ENCODE peak calls at places on chromosome 12, in six cellular contexts. One of them, this sample, is unnamed.

GRCh38 chr12:132746621-132747020 is 15.0 kb downstream of the ANKLE2 start:
- DNase-seq in HL-60: no peak
- DNase-seq in SK-N-SH: no peak
- DNase-seq in GM12878: no peak
- DNase-seq in HepG2: no peak
- DNase-seq in H1: no peak
- DNase-seq in this sample: no peak

GRCh38 chr12:120687570-120688289 is 781 bp downstream of the MLEC start:
- DNase-seq in HL-60: no peak
- DNase-seq in SK-N-SH: no peak
- DNase-seq in GM12878: no peak
- DNase-seq in HepG2: no peak
- DNase-seq in H1: no peak
- DNase-seq in this sample: peak; percentile 37

GRCh38 chr12:131564843-131565242 is 146.0 kb upstream of the SFSWAP start:
- DNase-seq in HL-60: no peak
- DNase-seq in SK-N-SH: no peak
- DNase-seq in GM12878: no peak
- DNase-seq in HepG2: no peak
- DNase-seq in H1: no peak
- DNase-seq in this sample: no peak

GRCh38 chr12:104695453-104696148 is 238.9 kb downstream of the CHST11 start:
- DNase-seq in HL-60: no peak
- DNase-seq in SK-N-SH: no peak
- DNase-seq in GM12878: peak; percentile 73
- DNase-seq in HepG2: no peak
- DNase-seq in H1: no peak
- DNase-seq in this sample: no peak

GRCh38 chr12:52613363-52614030 is 4.9 kb downstream of the KRT73 start:
- DNase-seq in HL-60: no peak
- DNase-seq in SK-N-SH: no peak
- DNase-seq in GM12878: no peak
- DNase-seq in HepG2: no peak
- DNase-seq in H1: peak; percentile 17
- DNase-seq in this sample: no peak

GRCh38 chr12:52261211-52261484 is 13.3 kb upstream of the KRT86 start:
- DNase-seq in HL-60: no peak
- DNase-seq in SK-N-SH: no peak
- DNase-seq in GM12878: no peak
- DNase-seq in HepG2: no peak
- DNase-seq in H1: no peak
- DNase-seq in this sample: no peak

GRCh38 chr12:51025748-51026654 is at the start of gene SLC11A2:
- DNase-seq in HL-60: peak; percentile 96
- DNase-seq in SK-N-SH: peak; percentile 98
- DNase-seq in GM12878: peak; percentile 72
- DNase-seq in HepG2: peak; percentile 94
- DNase-seq in H1: peak; percentile 95
- DNase-seq in this sample: peak; percentile 98

GRCh38 chr12:88310069-88310468 is 168.0 kb downstream of the TMTC3 start:
- DNase-seq in HL-60: no peak
- DNase-seq in SK-N-SH: no peak
- DNase-seq in GM12878: no peak
- DNase-seq in HepG2: no peak
- DNase-seq in H1: no peak
- DNase-seq in this sample: no peak

GRCh38 chr12:55036326-55036725 is 16.6 kb downstream of the NEUROD4 start:
- DNase-seq in HL-60: no peak
- DNase-seq in SK-N-SH: no peak
- DNase-seq in GM12878: no peak
- DNase-seq in HepG2: no peak
- DNase-seq in H1: no peak
- DNase-seq in this sample: no peak

GRCh38 chr12:75011120-75011519 is 198.5 kb downstream of the KCNC2 start:
- DNase-seq in HL-60: no peak
- DNase-seq in SK-N-SH: no peak
- DNase-seq in GM12878: no peak
- DNase-seq in HepG2: no peak
- DNase-seq in H1: no peak
- DNase-seq in this sample: no peak

GRCh38 chr12:25962932-25963525 is 4.5 kb downstream of the RASSF8 start:
- DNase-seq in HL-60: no peak
- DNase-seq in SK-N-SH: no peak
- DNase-seq in GM12878: no peak
- DNase-seq in HepG2: no peak
- DNase-seq in H1: no peak
- DNase-seq in this sample: no peak

GRCh38 chr12:124884587-124885438 is 21.1 kb upstream of the SCARB1 start:
- DNase-seq in HL-60: no peak
- DNase-seq in SK-N-SH: no peak
- DNase-seq in GM12878: no peak
- DNase-seq in HepG2: peak; percentile 84
- DNase-seq in H1: no peak
- DNase-seq in this sample: peak; percentile 98

GRCh38 chr12:117867348-117867747 is 101.4 kb downstream of the KSR2 start:
- DNase-seq in HL-60: no peak
- DNase-seq in SK-N-SH: no peak
- DNase-seq in GM12878: no peak
- DNase-seq in HepG2: no peak
- DNase-seq in H1: no peak
- DNase-seq in this sample: no peak

GRCh38 chr12:32284561-32284960 is 114.8 kb upstream of the FGD4 start:
- DNase-seq in HL-60: no peak
- DNase-seq in SK-N-SH: no peak
- DNase-seq in GM12878: no peak
- DNase-seq in HepG2: no peak
- DNase-seq in H1: no peak
- DNase-seq in this sample: no peak

GRCh38 chr12:121637231-121637914 is 11.0 kb downstream of the ORAI1 start:
- DNase-seq in HL-60: peak; percentile 86
- DNase-seq in SK-N-SH: no peak
- DNase-seq in GM12878: no peak
- DNase-seq in HepG2: no peak
- DNase-seq in H1: no peak
- DNase-seq in this sample: peak; percentile 16

GRCh38 chr12:51904951-51905471 is 2.3 kb upstream of the ACVRL1 start:
- DNase-seq in HL-60: no peak
- DNase-seq in SK-N-SH: peak; percentile 41
- DNase-seq in GM12878: no peak
- DNase-seq in HepG2: no peak
- DNase-seq in H1: no peak
- DNase-seq in this sample: no peak

GRCh38 chr12:43805149-43805856 is 814 bp downstream of the TWF1 start:
- DNase-seq in HL-60: no peak
- DNase-seq in SK-N-SH: peak; percentile 23
- DNase-seq in GM12878: no peak
- DNase-seq in HepG2: peak; percentile 6
- DNase-seq in H1: no peak
- DNase-seq in this sample: peak; percentile 12

GRCh38 chr12:108442910-108443309 is 72.2 kb upstream of the FICD start:
- DNase-seq in HL-60: no peak
- DNase-seq in SK-N-SH: no peak
- DNase-seq in GM12878: no peak
- DNase-seq in HepG2: no peak
- DNase-seq in H1: no peak
- DNase-seq in this sample: no peak

GRCh38 chr12:25960176-25960575 is 1.7 kb downstream of the RASSF8 start:
- DNase-seq in HL-60: peak; percentile 44
- DNase-seq in SK-N-SH: peak; percentile 55
- DNase-seq in GM12878: no peak
- DNase-seq in HepG2: no peak
- DNase-seq in H1: no peak
- DNase-seq in this sample: no peak

GRCh38 chr12:12336511-12336910 is 13.5 kb downstream of the MANSC1 start:
- DNase-seq in HL-60: no peak
- DNase-seq in SK-N-SH: no peak
- DNase-seq in GM12878: no peak
- DNase-seq in HepG2: no peak
- DNase-seq in H1: no peak
- DNase-seq in this sample: no peak

GRCh38 chr12:98291828-98292227 is 223.6 kb upstream of the TMPO start:
- DNase-seq in HL-60: no peak
- DNase-seq in SK-N-SH: no peak
- DNase-seq in GM12878: no peak
- DNase-seq in HepG2: no peak
- DNase-seq in H1: no peak
- DNase-seq in this sample: no peak

GRCh38 chr12:12159988-12160387 is 89.2 kb downstream of the BCL2L14 start:
- DNase-seq in HL-60: no peak
- DNase-seq in SK-N-SH: no peak
- DNase-seq in GM12878: no peak
- DNase-seq in HepG2: no peak
- DNase-seq in H1: no peak
- DNase-seq in this sample: no peak

GRCh38 chr12:29455087-29455486 is 42.4 kb downstream of the OVCH1 start:
- DNase-seq in HL-60: no peak
- DNase-seq in SK-N-SH: peak; percentile 8
- DNase-seq in GM12878: no peak
- DNase-seq in HepG2: no peak
- DNase-seq in H1: no peak
- DNase-seq in this sample: no peak

GRCh38 chr12:95653761-95654546 is 102.7 kb upstream of the USP44 start:
- DNase-seq in HL-60: no peak
- DNase-seq in SK-N-SH: no peak
- DNase-seq in GM12878: no peak
- DNase-seq in HepG2: peak; percentile 70
- DNase-seq in H1: no peak
- DNase-seq in this sample: no peak

GRCh38 chr12:60415361-60415760 is 819.5 kb downstream of the SLC16A7 start:
- DNase-seq in HL-60: no peak
- DNase-seq in SK-N-SH: no peak
- DNase-seq in GM12878: no peak
- DNase-seq in HepG2: no peak
- DNase-seq in H1: no peak
- DNase-seq in this sample: no peak
- TF ChIP-seq GABPA in HL-60: no peak
- TF ChIP-seq GABPA in SK-N-SH: no peak
- TF ChIP-seq GABPA in GM12878: no peak
- TF ChIP-seq GABPA in HepG2: no peak
- TF ChIP-seq GABPA in H1: no peak
- TF ChIP-seq GABPA in this sample: no peak

DNA sequence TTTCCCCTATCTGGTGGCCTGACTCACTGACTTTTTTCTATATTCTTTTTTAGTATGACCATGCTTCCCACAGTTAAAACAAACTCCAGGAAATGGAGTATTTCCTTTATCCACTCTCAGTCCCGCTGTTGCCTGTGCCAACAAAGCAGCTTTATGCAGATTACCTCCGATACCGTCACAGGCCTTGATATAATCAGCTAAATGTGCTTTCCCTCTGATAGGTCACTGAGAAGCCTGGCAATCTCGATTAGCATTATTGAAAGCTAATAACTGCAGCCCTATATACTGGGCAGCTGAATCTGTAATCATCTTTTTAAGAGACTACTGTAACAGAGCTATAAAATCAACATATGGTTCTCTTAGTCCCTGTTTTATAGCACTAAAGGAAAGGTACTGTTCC is 243.5 kb downstream of the KIF21A start:
- DNase-seq in HL-60: no peak
- DNase-seq in SK-N-SH: peak; percentile 28
- DNase-seq in GM12878: no peak
- DNase-seq in HepG2: no peak
- DNase-seq in H1: no peak
- DNase-seq in this sample: no peak
- TF ChIP-seq GABPA in HL-60: no peak
- TF ChIP-seq GABPA in SK-N-SH: no peak
- TF ChIP-seq GABPA in GM12878: no peak
- TF ChIP-seq GABPA in HepG2: no peak
- TF ChIP-seq GABPA in H1: no peak
- TF ChIP-seq GABPA in this sample: no peak

GRCh38 chr12:27382924-27383323 is 50.3 kb downstream of the BMAL2 start:
- DNase-seq in HL-60: no peak
- DNase-seq in SK-N-SH: no peak
- DNase-seq in GM12878: no peak
- DNase-seq in HepG2: no peak
- DNase-seq in H1: no peak
- DNase-seq in this sample: no peak

GRCh38 chr12:27383429-27384260 is 51.0 kb downstream of the BMAL2 start:
- DNase-seq in HL-60: peak; percentile 70
- DNase-seq in SK-N-SH: peak; percentile 68
- DNase-seq in GM12878: peak; percentile 43
- DNase-seq in HepG2: peak; percentile 60
- DNase-seq in H1: peak; percentile 89
- DNase-seq in this sample: peak; percentile 76

GRCh38 chr12:27385756-27386155 is 53.1 kb downstream of the BMAL2 start:
- DNase-seq in HL-60: no peak
- DNase-seq in SK-N-SH: no peak
- DNase-seq in GM12878: no peak
- DNase-seq in HepG2: no peak
- DNase-seq in H1: no peak
- DNase-seq in this sample: no peak

GRCh38 chr12:27384261-27384590 is 51.6 kb downstream of the BMAL2 start:
- DNase-seq in HL-60: no peak
- DNase-seq in SK-N-SH: no peak
- DNase-seq in GM12878: no peak
- DNase-seq in HepG2: no peak
- DNase-seq in H1: no peak
- DNase-seq in this sample: no peak

DNA sequence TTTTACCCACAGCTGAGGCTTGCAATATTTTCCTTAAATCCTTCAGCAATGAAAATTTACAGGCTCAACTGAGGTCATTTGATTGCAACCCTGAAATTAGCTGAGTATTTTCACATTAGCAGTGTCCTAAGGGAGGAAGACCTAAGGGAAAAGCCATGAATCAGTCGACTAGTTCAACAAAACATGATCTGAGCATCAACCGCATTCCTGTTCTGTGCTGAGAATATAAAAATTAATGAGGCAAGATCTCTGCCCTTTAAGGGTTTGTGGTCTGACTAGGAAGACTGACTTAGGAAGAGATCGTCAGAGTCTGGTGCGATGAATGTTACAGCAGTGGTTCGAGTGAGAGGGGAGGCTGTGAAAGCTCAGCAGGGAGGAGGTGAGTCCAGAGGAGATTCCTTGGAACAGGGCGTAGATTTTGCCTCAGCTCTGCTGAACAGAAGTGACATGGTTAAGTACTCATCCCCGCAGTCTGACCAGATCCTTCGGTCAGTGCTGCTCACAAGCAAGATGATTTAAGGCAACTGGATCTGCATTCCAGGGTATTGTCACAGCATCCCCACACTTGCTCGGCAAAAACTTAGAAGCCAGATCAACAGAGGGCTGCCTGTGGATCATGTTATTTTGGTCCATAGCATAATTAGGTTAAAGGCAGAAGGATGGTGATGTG is 49.6 kb downstream of the BMAL2 start:
- DNase-seq in HL-60: no peak
- DNase-seq in SK-N-SH: no peak
- DNase-seq in GM12878: no peak
- DNase-seq in HepG2: no peak
- DNase-seq in H1: no peak
- DNase-seq in this sample: no peak
- TF ChIP-seq GABPA in HL-60: no peak
- TF ChIP-seq GABPA in SK-N-SH: no peak
- TF ChIP-seq GABPA in GM12878: no peak
- TF ChIP-seq GABPA in HepG2: no peak
- TF ChIP-seq GABPA in H1: no peak
- TF ChIP-seq GABPA in this sample: no peak

GRCh38 chr12:80632835-80633234 is 74.6 kb upstream of the MYF6 start:
- DNase-seq in HL-60: no peak
- DNase-seq in SK-N-SH: peak; percentile 5
- DNase-seq in GM12878: no peak
- DNase-seq in HepG2: peak; percentile 23
- DNase-seq in H1: peak; percentile 68
- DNase-seq in this sample: no peak

GRCh38 chr12:80636832-80637231 is 70.6 kb upstream of the MYF6 start:
- DNase-seq in HL-60: no peak
- DNase-seq in SK-N-SH: no peak
- DNase-seq in GM12878: no peak
- DNase-seq in HepG2: no peak
- DNase-seq in H1: no peak
- DNase-seq in this sample: no peak

GRCh38 chr12:80634903-80635302 is 72.5 kb upstream of the MYF6 start:
- DNase-seq in HL-60: no peak
- DNase-seq in SK-N-SH: no peak
- DNase-seq in GM12878: no peak
- DNase-seq in HepG2: no peak
- DNase-seq in H1: no peak
- DNase-seq in this sample: no peak
- TF ChIP-seq GABPA in HL-60: no peak
- TF ChIP-seq GABPA in SK-N-SH: no peak
- TF ChIP-seq GABPA in GM12878: no peak
- TF ChIP-seq GABPA in HepG2: no peak
- TF ChIP-seq GABPA in H1: no peak
- TF ChIP-seq GABPA in this sample: no peak

This sample was measured in K562.